ENCODE peak calls at places on chromosomes 6 and 20, in ten cellular contexts. One of them, this sample, is unnamed.

GRCh38 chr6:170137911-170138910 is 152.7 kb downstream of the DLL1 start:
- DNase-seq in right cardiac atrium: peak; percentile 20
- DNase-seq in mesendoderm: no peak
- DNase-seq in T47D: no peak
- DNase-seq in choroid plexus epithelial cell: no peak
- DNase-seq in B cell: no peak
- DNase-seq in Right ventricle myocardium superior: no peak
- DNase-seq in stimulated activated CD4-positive, alpha-beta T cell treated with anti-CD3 and anti-CD28 coated beads, Interleukin-4, amount 100 ng/mL, for 48 hours: no peak
- DNase-seq in amniotic stem cell: no peak
- DNase-seq in activated CD4-positive, alpha-beta T cell treated with anti-CD3 and anti-CD28 coated beads, Interleukin-2, amount 10 ng/mL, durations not matched to agents 7 days and 5 days: no peak
- DNase-seq in this sample: no peak

GRCh38 chr6:139172151-139172550 is 37.3 kb downstream of the HECA start:
- DNase-seq in right cardiac atrium: no peak
- DNase-seq in Right ventricle myocardium superior: no peak
- DNase-seq in B cell: no peak
- DNase-seq in stimulated activated CD4-positive, alpha-beta T cell treated with anti-CD3 and anti-CD28 coated beads, Interleukin-4, amount 100 ng/mL, for 48 hours: no peak
- DNase-seq in activated CD4-positive, alpha-beta T cell treated with anti-CD3 and anti-CD28 coated beads, Interleukin-2, amount 10 ng/mL, durations not matched to agents 7 days and 5 days: no peak
- DNase-seq in T47D: no peak
- DNase-seq in amniotic stem cell: no peak
- DNase-seq in choroid plexus epithelial cell: no peak
- DNase-seq in mesendoderm: no peak
- DNase-seq in this sample: no peak

GRCh38 chr6:149140137-149140909 is 177.2 kb upstream of the TAB2 start:
- DNase-seq in T47D: no peak
- DNase-seq in B cell: peak; percentile 57
- DNase-seq in stimulated activated CD4-positive, alpha-beta T cell treated with anti-CD3 and anti-CD28 coated beads, Interleukin-4, amount 100 ng/mL, for 48 hours: peak; percentile 63
- DNase-seq in choroid plexus epithelial cell: peak; percentile 38
- DNase-seq in right cardiac atrium: no peak
- DNase-seq in activated CD4-positive, alpha-beta T cell treated with anti-CD3 and anti-CD28 coated beads, Interleukin-2, amount 10 ng/mL, durations not matched to agents 7 days and 5 days: peak; percentile 57
- DNase-seq in mesendoderm: no peak
- DNase-seq in amniotic stem cell: no peak
- DNase-seq in Right ventricle myocardium superior: no peak
- DNase-seq in this sample: no peak

GRCh38 chr6:88494401-88495140 is 328.4 kb upstream of the CNR1 start:
- DNase-seq in stimulated activated CD4-positive, alpha-beta T cell treated with anti-CD3 and anti-CD28 coated beads, Interleukin-4, amount 100 ng/mL, for 48 hours: no peak
- DNase-seq in choroid plexus epithelial cell: peak; percentile 16
- DNase-seq in right cardiac atrium: no peak
- DNase-seq in B cell: no peak
- DNase-seq in T47D: no peak
- DNase-seq in mesendoderm: no peak
- DNase-seq in amniotic stem cell: no peak
- DNase-seq in activated CD4-positive, alpha-beta T cell treated with anti-CD3 and anti-CD28 coated beads, Interleukin-2, amount 10 ng/mL, durations not matched to agents 7 days and 5 days: no peak
- DNase-seq in Right ventricle myocardium superior: no peak
- DNase-seq in this sample: no peak

GRCh38 chr20:38870733-38871559 is 55.3 kb upstream of the FAM83D start:
- DNase-seq in B cell: no peak
- DNase-seq in right cardiac atrium: peak; percentile 64
- DNase-seq in activated CD4-positive, alpha-beta T cell treated with anti-CD3 and anti-CD28 coated beads, Interleukin-2, amount 10 ng/mL, durations not matched to agents 7 days and 5 days: no peak
- DNase-seq in stimulated activated CD4-positive, alpha-beta T cell treated with anti-CD3 and anti-CD28 coated beads, Interleukin-4, amount 100 ng/mL, for 48 hours: peak; percentile 50
- DNase-seq in amniotic stem cell: no peak
- DNase-seq in mesendoderm: peak; percentile 56
- DNase-seq in choroid plexus epithelial cell: no peak
- DNase-seq in T47D: no peak
- DNase-seq in Right ventricle myocardium superior: no peak
- DNase-seq in this sample: no peak

GRCh38 chr6:33426590-33427563 is 7.0 kb downstream of the SYNGAP1 start:
- DNase-seq in Right ventricle myocardium superior: no peak
- DNase-seq in activated CD4-positive, alpha-beta T cell treated with anti-CD3 and anti-CD28 coated beads, Interleukin-2, amount 10 ng/mL, durations not matched to agents 7 days and 5 days: peak; percentile 41
- DNase-seq in right cardiac atrium: no peak
- DNase-seq in T47D: peak; percentile 51
- DNase-seq in B cell: no peak
- DNase-seq in mesendoderm: peak; percentile 48
- DNase-seq in stimulated activated CD4-positive, alpha-beta T cell treated with anti-CD3 and anti-CD28 coated beads, Interleukin-4, amount 100 ng/mL, for 48 hours: peak; percentile 19
- DNase-seq in amniotic stem cell: no peak
- DNase-seq in choroid plexus epithelial cell: no peak
- DNase-seq in this sample: no peak

GRCh38 chr6:87830834-87831374 is 128.9 kb upstream of the AKIRIN2 start:
- DNase-seq in stimulated activated CD4-positive, alpha-beta T cell treated with anti-CD3 and anti-CD28 coated beads, Interleukin-4, amount 100 ng/mL, for 48 hours: no peak
- DNase-seq in B cell: no peak
- DNase-seq in T47D: no peak
- DNase-seq in mesendoderm: no peak
- DNase-seq in choroid plexus epithelial cell: no peak
- DNase-seq in Right ventricle myocardium superior: no peak
- DNase-seq in amniotic stem cell: no peak
- DNase-seq in right cardiac atrium: no peak
- DNase-seq in activated CD4-positive, alpha-beta T cell treated with anti-CD3 and anti-CD28 coated beads, Interleukin-2, amount 10 ng/mL, durations not matched to agents 7 days and 5 days: no peak
- DNase-seq in this sample: no peak

GRCh38 chr20:12219798-12220197 is 302.1 kb downstream of the BTBD3 start:
- DNase-seq in mesendoderm: no peak
- DNase-seq in stimulated activated CD4-positive, alpha-beta T cell treated with anti-CD3 and anti-CD28 coated beads, Interleukin-4, amount 100 ng/mL, for 48 hours: no peak
- DNase-seq in T47D: no peak
- DNase-seq in Right ventricle myocardium superior: no peak
- DNase-seq in right cardiac atrium: no peak
- DNase-seq in amniotic stem cell: no peak
- DNase-seq in activated CD4-positive, alpha-beta T cell treated with anti-CD3 and anti-CD28 coated beads, Interleukin-2, amount 10 ng/mL, durations not matched to agents 7 days and 5 days: no peak
- DNase-seq in B cell: no peak
- DNase-seq in choroid plexus epithelial cell: no peak
- DNase-seq in this sample: no peak

GRCh38 chr20:48695255-48695654 is 132.5 kb downstream of the PREX1 start:
- DNase-seq in activated CD4-positive, alpha-beta T cell treated with anti-CD3 and anti-CD28 coated beads, Interleukin-2, amount 10 ng/mL, durations not matched to agents 7 days and 5 days: no peak
- DNase-seq in mesendoderm: no peak
- DNase-seq in T47D: no peak
- DNase-seq in amniotic stem cell: no peak
- DNase-seq in choroid plexus epithelial cell: no peak
- DNase-seq in B cell: no peak
- DNase-seq in right cardiac atrium: no peak
- DNase-seq in stimulated activated CD4-positive, alpha-beta T cell treated with anti-CD3 and anti-CD28 coated beads, Interleukin-4, amount 100 ng/mL, for 48 hours: no peak
- DNase-seq in Right ventricle myocardium superior: no peak
- DNase-seq in this sample: peak; percentile 22

This sample was measured in astrocyte.